ENCODE peak calls at places on chromosomes 2 and 18, in nine cellular contexts. One of them, this sample, is unnamed.
A peak's percentile ranks its signal among the peaks of the same experiment; 100 is the strongest.

GRCh38 chr2:211875488-211875887 is 663.1 kb downstream of the ERBB4 start:
- DNase-seq in DMS153: no peak
- DNase-seq in NCI-H187 treated with DMSO at 0.1 percent for 48 hours: no peak
- DNase-seq in activated naive CD4-positive, alpha-beta T cell treated with Interleukin-2 at 50 U/mL for 16 hours: no peak
- DNase-seq in SK-MEL-5: no peak
- DNase-seq in GM20000: no peak
- DNase-seq in midbrain: no peak
- DNase-seq in NCI-H1048: no peak
- DNase-seq in GM10248: no peak
- DNase-seq in this sample: no peak

GRCh38 chr2:182636694-182637093 is 79.4 kb upstream of the DNAJC10 start:
- DNase-seq in GM20000: no peak
- DNase-seq in SK-MEL-5: no peak
- DNase-seq in NCI-H187 treated with DMSO at 0.1 percent for 48 hours: no peak
- DNase-seq in DMS153: no peak
- DNase-seq in activated naive CD4-positive, alpha-beta T cell treated with Interleukin-2 at 50 U/mL for 16 hours: no peak
- DNase-seq in GM10248: no peak
- DNase-seq in midbrain: no peak
- DNase-seq in NCI-H1048: no peak
- DNase-seq in this sample: no peak

GRCh38 chr18:29626094-29626493 is 1416.4 kb downstream of the DSC3 start:
- DNase-seq in NCI-H1048: no peak
- DNase-seq in activated naive CD4-positive, alpha-beta T cell treated with Interleukin-2 at 50 U/mL for 16 hours: no peak
- DNase-seq in DMS153: no peak
- DNase-seq in GM20000: no peak
- DNase-seq in SK-MEL-5: no peak
- DNase-seq in NCI-H187 treated with DMSO at 0.1 percent for 48 hours: no peak
- DNase-seq in midbrain: no peak
- DNase-seq in GM10248: no peak
- DNase-seq in this sample: no peak

GRCh38 chr2:56133931-56134629 is 49.7 kb upstream of the CCDC85A start:
- DNase-seq in SK-MEL-5: no peak
- DNase-seq in GM20000: no peak
- DNase-seq in activated naive CD4-positive, alpha-beta T cell treated with Interleukin-2 at 50 U/mL for 16 hours: no peak
- DNase-seq in NCI-H187 treated with DMSO at 0.1 percent for 48 hours: no peak
- DNase-seq in GM10248: no peak
- DNase-seq in midbrain: peak; percentile 1
- DNase-seq in DMS153: no peak
- DNase-seq in NCI-H1048: no peak
- DNase-seq in this sample: no peak

GRCh38 chr2:47299555-47299954 is 103.4 kb upstream of the MSH2 start:
- DNase-seq in SK-MEL-5: no peak
- DNase-seq in GM10248: no peak
- DNase-seq in NCI-H1048: no peak
- DNase-seq in NCI-H187 treated with DMSO at 0.1 percent for 48 hours: no peak
- DNase-seq in activated naive CD4-positive, alpha-beta T cell treated with Interleukin-2 at 50 U/mL for 16 hours: no peak
- DNase-seq in midbrain: no peak
- DNase-seq in GM20000: no peak
- DNase-seq in DMS153: no peak
- DNase-seq in this sample: no peak

GRCh38 chr2:47272905-47273758 is 118.0 kb upstream of the STPG4 start:
- DNase-seq in NCI-H187 treated with DMSO at 0.1 percent for 48 hours: no peak
- DNase-seq in SK-MEL-5: no peak
- DNase-seq in activated naive CD4-positive, alpha-beta T cell treated with Interleukin-2 at 50 U/mL for 16 hours: no peak
- DNase-seq in NCI-H1048: no peak
- DNase-seq in GM20000: no peak
- DNase-seq in GM10248: no peak
- DNase-seq in DMS153: no peak
- DNase-seq in midbrain: no peak
- DNase-seq in this sample: no peak

GRCh38 chr2:240467149-240467642 is 31.7 kb downstream of the GPC1 start:
- DNase-seq in GM10248: no peak
- DNase-seq in activated naive CD4-positive, alpha-beta T cell treated with Interleukin-2 at 50 U/mL for 16 hours: peak; percentile 1
- DNase-seq in NCI-H1048: no peak
- DNase-seq in DMS153: no peak
- DNase-seq in SK-MEL-5: no peak
- DNase-seq in midbrain: no peak
- DNase-seq in NCI-H187 treated with DMSO at 0.1 percent for 48 hours: no peak
- DNase-seq in GM20000: no peak
- DNase-seq in this sample: no peak

GRCh38 chr2:158586491-158586890 is 129.7 kb downstream of the PKP4 start:
- DNase-seq in DMS153: no peak
- DNase-seq in NCI-H1048: no peak
- DNase-seq in GM10248: no peak
- DNase-seq in activated naive CD4-positive, alpha-beta T cell treated with Interleukin-2 at 50 U/mL for 16 hours: no peak
- DNase-seq in midbrain: no peak
- DNase-seq in SK-MEL-5: no peak
- DNase-seq in GM20000: no peak
- DNase-seq in NCI-H187 treated with DMSO at 0.1 percent for 48 hours: no peak
- DNase-seq in this sample: no peak

GRCh38 chr18:78561757-78562445 is 417.7 kb upstream of the SALL3 start:
- DNase-seq in activated naive CD4-positive, alpha-beta T cell treated with Interleukin-2 at 50 U/mL for 16 hours: no peak
- DNase-seq in NCI-H1048: no peak
- DNase-seq in GM10248: no peak
- DNase-seq in GM20000: no peak
- DNase-seq in DMS153: no peak
- DNase-seq in midbrain: peak; percentile 49
- DNase-seq in NCI-H187 treated with DMSO at 0.1 percent for 48 hours: no peak
- DNase-seq in SK-MEL-5: no peak
- DNase-seq in this sample: no peak

GRCh38 chr2:236169151-236169721 is 1.1 kb upstream of the GBX2 start:
- DNase-seq in NCI-H187 treated with DMSO at 0.1 percent for 48 hours: no peak
- DNase-seq in midbrain: peak; percentile 42
- DNase-seq in GM10248: no peak
- DNase-seq in GM20000: peak; percentile 29
- DNase-seq in DMS153: peak; percentile 17
- DNase-seq in activated naive CD4-positive, alpha-beta T cell treated with Interleukin-2 at 50 U/mL for 16 hours: no peak
- DNase-seq in NCI-H1048: no peak
- DNase-seq in SK-MEL-5: no peak
- DNase-seq in this sample: peak; percentile 34